ENCODE peak calls at places on chromosomes 11 and 22, in ten cellular contexts. F is uterus, V is neural progenitor cell, O is fibroblast of lung, S is breast epithelium, P is left ventricle myocardium inferior, C is SK-N-SH, E is kidney epithelial cell, H is HCT116, X is IMR-90. Z is an unnamed sample. For H3K27me3, the result is how much of the 10 kb centered on the place peaks cover.

GRCh38 chr22:26585104-26585790 is 4.7 kb downstream of the TPST2 start:
- DNase-seq in F (peak), V (no peak), O (peak), S (no peak), P (peak), C (peak), E (peak), H (no peak), X (peak), Z (peak)

GRCh38 chr11:95279921-95280861 is 49.2 kb upstream of the SESN3 start:
- DNase-seq in F (no peak), V (no peak), O (no peak), S (no peak), P (no peak), C (peak), E (no peak), H (no peak), X (no peak), Z (no peak)

GRCh38 chr22:46146329-46146728 is 4.0 kb upstream of the PPARA start:
- DNase-seq in F (no peak), V (no peak), O (no peak), S (no peak), P (no peak), C (no peak), E (no peak), H (no peak), X (no peak), Z (no peak)

GRCh38 chr11:72373163-72373562 is 61.2 kb downstream of the CLPB start:
- DNase-seq in F (no peak), V (no peak), O (peak), S (no peak), P (no peak), C (no peak), E (no peak), H (no peak), X (no peak), Z (peak)

GRCh38 chr22:47854226-47854625 is 1091.8 kb downstream of the TBC1D22A start:
- DNase-seq in F (no peak), V (no peak), O (no peak), S (no peak), P (no peak), C (no peak), E (no peak), H (no peak), X (no peak), Z (no peak)

GRCh38 chr22:30202531-30203006 is 44.0 kb downstream of the LIF start:
- DNase-seq in F (peak), V (peak), O (peak), S (no peak), P (no peak), C (no peak), E (no peak), H (no peak), X (peak), Z (no peak)

GRCh38 chr22:44151661-44152060 is 29.1 kb upstream of the PARVG start:
- DNase-seq in F (no peak), V (no peak), O (peak), S (no peak), P (no peak), C (no peak), E (no peak), H (no peak), X (peak), Z (peak)

GRCh38 chr11:2554338-2555240 is 109.8 kb downstream of the KCNQ1 start:
- DNase-seq in F (no peak), V (peak), O (no peak), S (no peak), P (peak), C (no peak), E (no peak), H (no peak), X (no peak), Z (no peak)

GRCh38 chr11:32131321-32131720 is 40.4 kb downstream of the RCN1 start:
- DNase-seq in F (no peak), V (no peak), O (no peak), S (no peak), P (no peak), C (no peak), E (no peak), H (no peak), X (peak), Z (no peak)

GRCh38 chr22:39012525-39013516 is 1.2 kb upstream of the APOBEC3C start:
- DNase-seq in F (peak), V (peak), O (no peak), S (no peak), P (no peak), C (no peak), E (peak), H (no peak), X (no peak), Z (no peak)

GRCh38 chr11:66347425-66348276 is at the start of gene B4GAT1:
- DNase-seq in F (peak), V (peak), O (peak), S (peak), P (peak), C (peak), E (peak), H (peak), X (peak), Z (peak)

GRCh38 chr11:16881074-16881709 is 133.0 kb downstream of the PLEKHA7 start:
- DNase-seq in F (peak), V (peak), O (peak), S (no peak), P (peak), C (no peak), E (peak), H (no peak), X (peak), Z (peak)

GRCh38 chr11:119388103-119388502 is 6.6 kb upstream of the USP2 start:
- DNase-seq in F (no peak), V (no peak), O (no peak), S (no peak), P (no peak), C (no peak), E (no peak), H (no peak), X (no peak), Z (no peak)

GRCh38 chr22:47355776-47356432 is 593.5 kb downstream of the TBC1D22A start:
- DNase-seq in F (no peak), V (no peak), O (no peak), S (no peak), P (no peak), C (no peak), E (no peak), H (no peak), X (no peak), Z (no peak)

GRCh38 chr11:19606856-19607655 is 105.6 kb upstream of the NAV2 start:
- DNase-seq in F (no peak), V (no peak), O (no peak), S (no peak), P (no peak), C (no peak), E (no peak), H (no peak), X (no peak), Z (no peak)

GRCh38 chr11:79514695-79515094 is 73.9 kb upstream of the TENM4 start:
- DNase-seq in F (no peak), V (no peak), O (no peak), S (no peak), P (no peak), C (no peak), E (no peak), H (no peak), X (no peak), Z (no peak)

GRCh38 chr11:30128269-30128932 is 102.4 kb upstream of the FSHB start:
- DNase-seq in F (no peak), V (peak), O (peak), S (no peak), P (no peak), C (peak), E (no peak), H (peak), X (peak), Z (peak)

GRCh38 chr11:2415171-2415570 is 14.6 kb downstream of the TSSC4 start:
- DNase-seq in F (no peak), V (no peak), O (no peak), S (no peak), P (no peak), C (no peak), E (no peak), H (no peak), X (no peak), Z (no peak)

GRCh38 chr11:12285106-12285505 is 92.3 kb upstream of the PARVA start:
- DNase-seq in F (no peak), V (no peak), O (peak), S (no peak), P (no peak), C (no peak), E (no peak), H (no peak), X (peak), Z (no peak)

GRCh38 chr11:86314636-86315035 is 12.6 kb downstream of the HIKESHI start:
- DNase-seq in F (no peak), V (no peak), O (no peak), S (no peak), P (no peak), C (no peak), E (no peak), H (no peak), X (no peak), Z (peak)

GRCh38 chr11:93831343-93832082 is 18.9 kb downstream of the VSTM5 start:
- DNase-seq in F (no peak), V (no peak), O (no peak), S (no peak), P (no peak), C (no peak), E (no peak), H (no peak), X (no peak), Z (no peak)

GRCh38 chr22:44409211-44409648 is 88.8 kb downstream of the RTL6 start:
- DNase-seq in F (no peak), V (no peak), O (no peak), S (peak), P (no peak), C (peak), E (no peak), H (no peak), X (no peak), Z (no peak)

GRCh38 chr22:41915035-41915782 is at the start of gene SHISA8:
- DNase-seq in F (peak), V (peak), O (no peak), S (peak), P (peak), C (peak), E (no peak), H (no peak), X (peak), Z (peak)
- H3K4me3 ChIP-seq in F (no peak), V (peak), O (no peak), S (peak), P (peak), C (no peak), E (peak), H (peak), X (no peak), Z (peak)

DNA sequence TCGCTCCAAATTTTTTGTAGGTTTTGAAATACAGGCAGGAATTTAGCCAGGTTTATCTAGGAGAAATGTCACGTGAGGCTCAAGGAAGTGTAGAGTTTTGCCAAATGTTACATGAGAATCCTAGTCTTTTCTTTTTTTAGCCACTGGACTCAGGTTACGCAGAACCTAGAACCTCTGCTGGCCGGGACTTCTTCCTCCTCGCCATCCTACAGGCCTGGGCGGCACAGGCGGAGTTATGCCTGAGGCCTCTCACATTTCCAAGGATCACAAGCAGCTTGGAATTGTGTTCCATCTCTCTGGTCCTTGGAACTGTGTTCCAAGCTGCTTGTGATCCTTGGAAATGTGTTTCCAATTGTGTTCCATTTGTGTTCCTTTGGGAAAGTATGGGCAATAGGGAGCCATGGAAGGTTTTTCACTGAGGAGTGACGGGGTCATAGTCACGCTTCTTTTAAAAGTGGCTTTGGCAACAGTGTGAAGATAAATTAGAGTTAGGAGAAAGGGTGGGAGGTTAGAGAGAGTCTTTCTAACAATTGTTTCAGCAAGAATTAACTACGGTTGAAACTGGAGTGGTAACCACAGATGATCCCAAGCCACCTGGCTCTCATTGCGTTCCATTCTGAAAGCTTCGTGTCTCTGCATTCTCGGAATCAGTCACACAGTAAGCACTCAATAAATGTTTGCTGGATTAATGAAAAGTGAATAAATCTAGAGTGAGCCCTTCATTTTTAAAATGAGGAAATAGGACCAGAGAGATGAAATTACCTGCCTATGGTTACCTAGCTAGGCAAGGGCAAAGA is 12.5 kb upstream of the POU2AF1 start:
- DNase-seq in F (no peak), V (no peak), O (no peak), S (no peak), P (no peak), C (no peak), E (no peak), H (no peak), X (no peak), Z (no peak)
- TF ChIP-seq CTCF in F (no peak), V (no peak), O (no peak), S (no peak), P (no peak), C (no peak), E (no peak), H (no peak), X (no peak), Z (no peak)

DNA sequence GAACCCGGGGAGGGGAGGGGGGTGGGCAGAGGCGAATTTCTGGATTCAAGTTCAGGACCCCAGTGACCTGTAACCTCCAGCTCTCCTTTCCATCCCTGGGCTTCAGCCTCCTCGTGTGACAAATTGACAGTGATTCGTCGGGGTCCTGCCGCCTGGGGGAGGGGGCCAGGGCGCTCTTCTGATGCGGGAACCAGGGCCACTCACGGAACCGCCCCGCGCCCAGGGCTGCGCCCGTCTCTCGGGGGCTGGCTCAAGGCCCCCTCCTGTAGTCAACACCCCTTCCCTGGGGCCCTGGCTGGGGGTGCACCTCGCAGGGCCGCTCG is 92.8 kb upstream of the ANO1 start:
- DNase-seq in F (no peak), V (no peak), O (no peak), S (no peak), P (no peak), C (peak), E (no peak), H (no peak), X (no peak), Z (no peak)
- H3K27me3 ChIP-seq in F (under half), V (half or more), O (under half), S (under half), P (half or more), C (under half), E (half or more), H (under half), X (under half), Z (half or more)

DNA sequence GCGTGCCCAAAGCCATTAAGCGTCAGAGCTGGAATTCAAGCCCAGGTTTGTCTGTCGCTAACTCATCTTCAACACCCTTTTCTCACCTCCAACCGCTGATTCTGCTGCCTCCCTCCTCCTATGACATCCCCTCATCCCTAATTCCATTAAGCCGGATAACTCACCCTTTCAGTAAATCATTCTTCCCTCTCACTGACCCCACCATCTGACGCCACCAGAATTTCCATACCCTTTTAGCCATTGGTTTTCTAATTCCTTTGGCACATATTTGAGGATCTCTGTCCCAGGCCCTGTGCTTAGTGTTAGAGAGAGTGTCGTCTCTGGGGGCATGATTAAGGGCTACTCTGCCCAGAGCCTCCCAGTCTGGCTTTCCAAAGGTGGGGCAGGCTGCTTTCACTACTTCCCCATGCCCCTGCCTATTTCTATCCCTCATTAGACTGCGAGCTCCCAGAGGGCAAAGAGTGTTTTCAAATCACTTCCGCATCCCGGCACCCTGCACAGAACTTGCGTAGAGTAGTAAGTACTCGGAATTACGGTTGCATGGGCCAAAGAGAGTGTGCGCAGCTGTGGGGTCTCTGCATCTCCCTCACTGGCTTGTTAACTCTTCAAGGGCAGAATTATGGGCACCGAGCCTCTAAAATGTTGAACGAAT is 3.9 kb downstream of the KLHL35 start:
- DNase-seq in F (no peak), V (no peak), O (no peak), S (no peak), P (no peak), C (no peak), E (no peak), H (no peak), X (no peak), Z (no peak)
- H3K4me3 ChIP-seq in F (no peak), V (no peak), O (no peak), S (peak), P (peak), C (peak), E (no peak), H (no peak), X (no peak), Z (no peak)

DNA sequence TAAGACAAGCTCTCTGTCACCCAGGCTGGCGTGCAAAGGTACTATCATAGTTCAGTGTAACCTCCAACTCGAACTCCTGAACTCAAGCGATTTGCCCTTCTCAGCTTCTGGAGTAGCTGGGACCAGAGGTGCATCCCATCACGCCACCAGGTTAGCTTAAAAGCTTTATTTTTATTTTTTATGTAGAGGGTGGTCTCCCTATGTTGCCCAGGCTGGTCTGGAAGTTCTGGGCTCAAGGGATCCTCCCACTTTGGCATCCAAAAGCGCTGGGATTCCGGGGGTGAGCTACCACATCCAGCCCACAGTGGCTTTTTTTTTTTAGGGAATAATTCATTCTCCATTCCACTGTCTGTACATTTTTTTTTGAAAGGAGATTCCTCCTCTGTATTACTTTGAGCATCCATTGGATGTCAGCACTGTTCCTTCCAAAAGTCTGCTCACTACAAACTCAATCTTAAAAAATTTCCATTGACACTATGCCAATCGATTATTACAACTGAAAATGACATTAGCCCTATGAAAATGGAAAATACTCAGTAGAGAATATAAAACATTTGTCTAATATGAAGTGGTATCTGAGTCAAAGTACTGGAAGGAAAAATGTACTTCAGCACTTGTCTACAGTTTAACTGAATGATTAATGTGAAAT is 1.3 kb upstream of the LPXN start:
- DNase-seq in F (no peak), V (no peak), O (peak), S (no peak), P (no peak), C (peak), E (no peak), H (no peak), X (peak), Z (peak)
- TF ChIP-seq CTCF in F (peak), V (peak), O (peak), S (no peak), P (peak), C (peak), E (peak), H (peak), X (peak), Z (peak)

GRCh38 chr11:120688166-120688565 is 176.6 kb downstream of the GRIK4 start:
- DNase-seq in F (no peak), V (no peak), O (no peak), S (no peak), P (no peak), C (no peak), E (no peak), H (no peak), X (no peak), Z (no peak)

GRCh38 chr11:120686516-120686915 is 175.0 kb downstream of the GRIK4 start:
- DNase-seq in F (no peak), V (no peak), O (no peak), S (no peak), P (no peak), C (no peak), E (no peak), H (no peak), X (no peak), Z (no peak)

GRCh38 chr11:120689591-120689990 is 178.0 kb downstream of the GRIK4 start:
- DNase-seq in F (no peak), V (no peak), O (no peak), S (no peak), P (no peak), C (no peak), E (no peak), H (no peak), X (no peak), Z (no peak)

GRCh38 chr11:120694706-120695105 is 183.2 kb downstream of the GRIK4 start:
- DNase-seq in F (no peak), V (no peak), O (no peak), S (no peak), P (no peak), C (no peak), E (no peak), H (no peak), X (no peak), Z (peak)

GRCh38 chr11:120690406-120690805 is 178.9 kb downstream of the GRIK4 start:
- DNase-seq in F (no peak), V (no peak), O (no peak), S (no peak), P (no peak), C (no peak), E (no peak), H (no peak), X (no peak), Z (no peak)
- H3K27me3 ChIP-seq in F (under half), V (under half), O (under half), S (under half), P (half or more), C (under half), E (under half), H (under half), X (under half), Z (half or more)